ENCODE peak calls at places on chromosomes 1 and 21, in seven cellular contexts. L is epithelial cell of proximal tubule, U is activated T-cell treated with anti-CD3 and anti-CD28 coated beads for 1 hour, Y is NCI-H510A, Z is cardiac fibroblast, P is nucleus accumbens, M is NCI-H1105 treated with DMSO at 0.1 percent for 48 hours. F is an unnamed sample.

GRCh38 chr21:41228006-41228370 is 60.0 kb downstream of the BACE2 start:
- DNase-seq in L (no peak), U (no peak), Y (no peak), Z (no peak), P (no peak), M (no peak), F (no peak)

GRCh38 chr1:93623875-93624274 is 57.8 kb downstream of the BCAR3 start:
- DNase-seq in L (no peak), U (no peak), Y (no peak), Z (peak), P (no peak), M (no peak), F (no peak)

GRCh38 chr1:150151291-150152181 is 1.8 kb downstream of the PLEKHO1 start:
- DNase-seq in L (no peak), U (peak), Y (no peak), Z (no peak), P (no peak), M (no peak), F (no peak)

GRCh38 chr1:180917306-180918065 is 4.8 kb downstream of the KIAA1614 start:
- DNase-seq in L (no peak), U (no peak), Y (no peak), Z (peak), P (no peak), M (no peak), F (no peak)

GRCh38 chr1:230707732-230708630 is 5.9 kb downstream of the AGT start:
- DNase-seq in L (no peak), U (no peak), Y (no peak), Z (no peak), P (no peak), M (no peak), F (no peak)

GRCh38 chr21:38471766-38472165 is 26.5 kb downstream of the ERG start:
- DNase-seq in L (no peak), U (no peak), Y (no peak), Z (no peak), P (no peak), M (no peak), F (no peak)

GRCh38 chr1:1082239-1083180 is 8.4 kb upstream of the RNF223 start:
- DNase-seq in L (no peak), U (no peak), Y (no peak), Z (no peak), P (no peak), M (no peak), F (no peak)

GRCh38 chr1:207919523-207920210 is 8.7 kb upstream of the CD34 start:
- DNase-seq in L (no peak), U (no peak), Y (no peak), Z (peak), P (no peak), M (no peak), F (no peak)

GRCh38 chr21:30695956-30696355 is 22.6 kb downstream of the KRTAP21-3 start:
- DNase-seq in L (no peak), U (no peak), Y (no peak), Z (no peak), P (no peak), M (no peak), F (no peak)

GRCh38 chr1:82979593-82980230 is 1019.2 kb downstream of the TTLL7 start:
- DNase-seq in L (no peak), U (no peak), Y (peak), Z (no peak), P (no peak), M (peak), F (no peak)

GRCh38 chr1:177783052-177783451 is 186.8 kb downstream of the SEC16B start:
- DNase-seq in L (no peak), U (no peak), Y (no peak), Z (no peak), P (no peak), M (no peak), F (no peak)

GRCh38 chr1:6582370-6582769 is 2.6 kb downstream of the ZBTB48 start:
- DNase-seq in L (no peak), U (no peak), Y (no peak), Z (no peak), P (no peak), M (no peak), F (no peak)

F was measured in substantia nigra.